ENCODE peak calls at places on chromosome 6, in ten cellular contexts. B, T, L, Q, V, P, U, R, J and G are unnamed samples.

GRCh38 chr6:30966154-30966553 is 17.4 kb upstream of the MUC21 start:
- DNase-seq in B (no peak), T (no peak), L (no peak), Q (no peak), V (no peak), P (no peak), U (no peak), R (no peak), J (no peak), G (no peak)

GRCh38 chr6:91654844-91655192 is 1067.9 kb upstream of the MAP3K7 start:
- DNase-seq in B (no peak), T (no peak), L (no peak), Q (no peak), V (no peak), P (no peak), U (no peak), R (no peak), J (no peak), G (no peak)

GRCh38 chr6:82951389-82951788 is 114.3 kb downstream of the UBE3D start:
- DNase-seq in B (no peak), T (no peak), L (no peak), Q (no peak), V (no peak), P (no peak), U (peak; percentile 75), R (no peak), J (no peak), G (peak; percentile 49)

GRCh38 chr6:157984686-157985225 is 3.1 kb downstream of the SYNJ2 start:
- DNase-seq in B (no peak), T (no peak), L (no peak), Q (no peak), V (no peak), P (no peak), U (no peak), R (no peak), J (no peak), G (no peak)

GRCh38 chr6:44237813-44238433 is 9.0 kb upstream of the HSP90AB1 start:
- DNase-seq in B (peak; percentile 82), T (peak; percentile 60), L (peak; percentile 96), Q (peak; percentile 30), V (peak; percentile 90), P (peak; percentile 86), U (peak; percentile 62), R (peak; percentile 67), J (peak; percentile 84), G (peak; percentile 83)

GRCh38 chr6:35478259-35478658 is 10.1 kb downstream of the RPL10A start:
- DNase-seq in B (no peak), T (no peak), L (no peak), Q (no peak), V (no peak), P (peak; percentile 6), U (no peak), R (no peak), J (no peak), G (no peak)

GRCh38 chr6:17869010-17869752 is 118.3 kb downstream of the KIF13A start:
- DNase-seq in B (no peak), T (no peak), L (no peak), Q (no peak), V (no peak), P (no peak), U (peak; percentile 71), R (no peak), J (no peak), G (no peak)

GRCh38 chr6:66662196-66662595 is 955.2 kb upstream of the EYS start:
- DNase-seq in B (no peak), T (peak; percentile 69), L (peak; percentile 22), Q (no peak), V (peak; percentile 29), P (no peak), U (peak; percentile 31), R (peak; percentile 75), J (no peak), G (no peak)

GRCh38 chr6:35024601-35025054 is 116.5 kb downstream of the TCP11 start:
- DNase-seq in B (no peak), T (peak; percentile 87), L (peak; percentile 55), Q (no peak), V (peak; percentile 71), P (peak; percentile 75), U (peak; percentile 98), R (peak; percentile 70), J (peak; percentile 23), G (no peak)

GRCh38 chr6:25991785-25992412 is 29.3 kb downstream of the TRIM38 start:
- DNase-seq in B (no peak), T (peak; percentile 59), L (peak; percentile 57), Q (no peak), V (peak; percentile 93), P (peak; percentile 92), U (peak; percentile 38), R (peak; percentile 57), J (peak; percentile 58), G (peak; percentile 39)

GRCh38 chr6:45955597-45955996 is 60.1 kb downstream of the CLIC5 start:
- DNase-seq in B (no peak), T (no peak), L (no peak), Q (no peak), V (no peak), P (no peak), U (no peak), R (no peak), J (no peak), G (no peak)

GRCh38 chr6:14722704-14723103 is 523.2 kb upstream of the JARID2 start:
- DNase-seq in B (no peak), T (no peak), L (no peak), Q (no peak), V (no peak), P (no peak), U (no peak), R (no peak), J (no peak), G (no peak)

GRCh38 chr6:100948381-100949133 is 67.4 kb upstream of the ASCC3 start:
- DNase-seq in B (no peak), T (peak; percentile 25), L (no peak), Q (no peak), V (no peak), P (no peak), U (peak; percentile 5), R (peak; percentile 6), J (no peak), G (peak; percentile 58)

GRCh38 chr6:33206864-33207568 is 1.3 kb upstream of the RING1 start:
- DNase-seq in B (no peak), T (peak; percentile 25), L (peak; percentile 76), Q (no peak), V (peak; percentile 68), P (peak; percentile 26), U (peak; percentile 83), R (no peak), J (no peak), G (no peak)

GRCh38 chr6:14440215-14440890 is 322.8 kb downstream of the CD83 start:
- DNase-seq in B (no peak), T (no peak), L (no peak), Q (no peak), V (no peak), P (no peak), U (no peak), R (no peak), J (no peak), G (no peak)

GRCh38 chr6:53268858-53269608 is 79.7 kb downstream of the ELOVL5 start:
- DNase-seq in B (no peak), T (no peak), L (no peak), Q (no peak), V (no peak), P (no peak), U (no peak), R (no peak), J (no peak), G (no peak)